ENCODE peak calls at places on chromosomes 6 and 20, in ten cellular contexts. H is AML-193; I is NCI-H2171 treated with DMSO at 0.1 percent for 48 hours; X is CD8-positive, alpha-beta memory T cell; E is HS-5; Q is amniotic stem cell; G is brain microvascular endothelial cell; U is adrenal gland; Y is mammary epithelial cell; N is fibroblast of mammary gland. D is an unnamed sample.

GRCh38 chr20:62644044-62644795 is 1.9 kb downstream of the SLCO4A1 start:
- DNase-seq in H (no peak), I (no peak), X (no peak), E (no peak), Q (no peak), G (no peak), U (no peak), Y (no peak), N (no peak), D (no peak)

GRCh38 chr20:3461911-3462677 is 8.7 kb upstream of the ATRN start:
- DNase-seq in H (no peak), I (no peak), X (no peak), E (no peak), Q (no peak), G (no peak), U (peak), Y (no peak), N (peak), D (no peak)

GRCh38 chr6:40390144-40390800 is 196.9 kb downstream of the LRFN2 start:
- DNase-seq in H (no peak), I (no peak), X (no peak), E (no peak), Q (no peak), G (no peak), U (no peak), Y (no peak), N (no peak), D (no peak)

GRCh38 chr6:113414511-113414910 is 442.6 kb upstream of the MARCKS start:
- DNase-seq in H (peak), I (peak), X (no peak), E (peak), Q (peak), G (peak), U (peak), Y (peak), N (peak), D (peak)

GRCh38 chr6:166935353-166935752 is 21.0 kb downstream of the RNASET2 start:
- DNase-seq in H (no peak), I (peak), X (peak), E (no peak), Q (no peak), G (no peak), U (no peak), Y (no peak), N (no peak), D (no peak)

GRCh38 chr6:70310063-70310694 is 7.3 kb upstream of the COL9A1 start:
- DNase-seq in H (peak), I (peak), X (peak), E (peak), Q (peak), G (peak), U (peak), Y (peak), N (peak), D (peak)

GRCh38 chr6:89999154-89999553 is 104.9 kb downstream of the GJA10 start:
- DNase-seq in H (no peak), I (peak), X (no peak), E (no peak), Q (no peak), G (no peak), U (no peak), Y (peak), N (peak), D (no peak)

GRCh38 chr20:23680151-23680550 is 8.7 kb downstream of the CST4 start:
- DNase-seq in H (peak), I (no peak), X (no peak), E (no peak), Q (no peak), G (no peak), U (no peak), Y (no peak), N (no peak), D (no peak)

GRCh38 chr6:134925800-134926199 is 24.1 kb downstream of the ALDH8A1 start:
- DNase-seq in H (no peak), I (no peak), X (no peak), E (peak), Q (no peak), G (no peak), U (no peak), Y (peak), N (peak), D (no peak)

GRCh38 chr20:63741354-63741675 is 1.7 kb downstream of the SLC2A4RG start:
- DNase-seq in H (no peak), I (no peak), X (no peak), E (no peak), Q (no peak), G (no peak), U (no peak), Y (no peak), N (no peak), D (no peak)

GRCh38 chr6:131331873-131332759 is 196.8 kb downstream of the AKAP7 start:
- DNase-seq in H (no peak), I (no peak), X (no peak), E (no peak), Q (no peak), G (no peak), U (no peak), Y (no peak), N (no peak), D (no peak)

GRCh38 chr20:63497138-63497945 is 1.5 kb downstream of the EEF1A2 start:
- DNase-seq in H (no peak), I (no peak), X (no peak), E (no peak), Q (no peak), G (no peak), U (no peak), Y (no peak), N (no peak), D (peak)

GRCh38 chr20:14879839-14880238 is 542.4 kb upstream of the FLRT3 start:
- DNase-seq in H (no peak), I (no peak), X (no peak), E (no peak), Q (no peak), G (no peak), U (no peak), Y (no peak), N (no peak), D (no peak)

GRCh38 chr6:11845664-11846577 is 67.3 kb upstream of the ADTRP start:
- DNase-seq in H (no peak), I (no peak), X (no peak), E (no peak), Q (no peak), G (no peak), U (no peak), Y (peak), N (no peak), D (no peak)

GRCh38 chr20:57736738-57737347 is 27.0 kb upstream of the PMEPA1 start:
- DNase-seq in H (no peak), I (no peak), X (no peak), E (no peak), Q (no peak), G (no peak), U (no peak), Y (no peak), N (no peak), D (no peak)

GRCh38 chr6:30740993-30741784 is 1.3 kb downstream of the FLOT1 start:
- DNase-seq in H (no peak), I (no peak), X (no peak), E (no peak), Q (no peak), G (no peak), U (no peak), Y (no peak), N (no peak), D (no peak)

GRCh38 chr6:21026576-21027273 is 492.5 kb downstream of the CDKAL1 start:
- DNase-seq in H (no peak), I (no peak), X (no peak), E (no peak), Q (no peak), G (peak), U (no peak), Y (peak), N (no peak), D (no peak)

GRCh38 chr20:63005862-63006564 is 751 bp downstream of the BHLHE23 start:
- DNase-seq in H (no peak), I (no peak), X (no peak), E (no peak), Q (no peak), G (no peak), U (no peak), Y (peak), N (peak), D (no peak)

GRCh38 chr20:37396520-37397075 is 50.7 kb downstream of the SRC start:
- DNase-seq in H (no peak), I (peak), X (no peak), E (no peak), Q (no peak), G (no peak), U (no peak), Y (no peak), N (no peak), D (no peak)

GRCh38 chr6:154459513-154459912 is 51.0 kb downstream of the CNKSR3 start:
- DNase-seq in H (no peak), I (no peak), X (no peak), E (no peak), Q (no peak), G (no peak), U (no peak), Y (no peak), N (no peak), D (no peak)

GRCh38 chr20:62805711-62806382 is 1.2 kb downstream of the OGFR start:
- DNase-seq in H (peak), I (no peak), X (no peak), E (no peak), Q (no peak), G (no peak), U (no peak), Y (no peak), N (peak), D (peak)

GRCh38 chr20:44370639-44371218 is 15.2 kb downstream of the HNF4A start:
- DNase-seq in H (no peak), I (no peak), X (no peak), E (no peak), Q (no peak), G (peak), U (no peak), Y (no peak), N (no peak), D (peak)

GRCh38 chr6:6176132-6176531 is 144.3 kb downstream of the F13A1 start:
- DNase-seq in H (no peak), I (no peak), X (no peak), E (no peak), Q (no peak), G (no peak), U (no peak), Y (no peak), N (no peak), D (no peak)

GRCh38 chr6:124962617-124963415 is 579 bp downstream of the RNF217 start:
- DNase-seq in H (no peak), I (peak), X (no peak), E (no peak), Q (no peak), G (no peak), U (peak), Y (peak), N (no peak), D (no peak)

GRCh38 chr6:36495086-36495485 is 52.2 kb downstream of the STK38 start:
- DNase-seq in H (no peak), I (no peak), X (no peak), E (no peak), Q (no peak), G (no peak), U (no peak), Y (no peak), N (no peak), D (no peak)

GRCh38 chr20:17500826-17501225 is 30.4 kb downstream of the BFSP1 start:
- DNase-seq in H (no peak), I (no peak), X (no peak), E (no peak), Q (no peak), G (no peak), U (no peak), Y (no peak), N (no peak), D (no peak)

GRCh38 chr6:87944541-87944954 is 103.1 kb upstream of the SPACA1 start:
- DNase-seq in H (no peak), I (peak), X (no peak), E (peak), Q (no peak), G (peak), U (no peak), Y (peak), N (peak), D (peak)